ENCODE peak calls at places on chromosomes 11 and 22, in five cellular contexts. N is epithelial cell of proximal tubule; A is LoVo; E is foreskin fibroblast; X is stimulated activated CD4-positive, alpha-beta T cell treated with anti-CD3 and anti-CD28 coated beads, Interleukin-2, amount 100 ng/mL, for 48 hours. I is an unnamed sample.

GRCh38 chr11:121588747-121589146 is 136.0 kb upstream of the SORL1-AS1 start:
- DNase-seq in A (no peak), N (no peak), X (no peak), E (no peak), I (no peak)

GRCh38 chr11:19398772-19399542 is 158.2 kb upstream of the E2F8 start:
- DNase-seq in E (peak), N (no peak), X (no peak), A (no peak), I (no peak)

GRCh38 chr11:65298655-65299179 is 15.9 kb upstream of the CDC42EP2 start:
- DNase-seq in E (peak), A (no peak), X (no peak), N (no peak), I (no peak)

GRCh38 chr11:44078794-44079193 is 12.7 kb downstream of the ACCS start:
- DNase-seq in E (no peak), A (no peak), N (no peak), X (no peak), I (no peak)

GRCh38 chr22:40401532-40401931 is 31.1 kb downstream of the SGSM3 start:
- DNase-seq in N (no peak), X (peak), E (no peak), A (no peak), I (no peak)

GRCh38 chr11:83409476-83409875 is 123.3 kb upstream of the CCDC90B start:
- DNase-seq in X (no peak), A (no peak), N (no peak), E (no peak), I (no peak)

GRCh38 chr22:49243965-49244364 is 583.7 kb downstream of the BRD1 start:
- DNase-seq in A (no peak), X (no peak), E (no peak), N (no peak), I (no peak)

GRCh38 chr22:49975543-49976389 is 15.2 kb downstream of the PIM3 start:
- DNase-seq in X (no peak), N (no peak), A (no peak), E (peak), I (no peak)

GRCh38 chr22:29768052-29768680 is 997 bp downstream of the UQCR10 start:
- DNase-seq in A (no peak), N (no peak), E (peak), X (no peak), I (no peak)

GRCh38 chr22:46425011-46425410 is 89.5 kb downstream of the TRMU start:
- DNase-seq in E (peak), N (peak), X (no peak), A (no peak), I (no peak)

GRCh38 chr11:46181843-46182424 is 60.7 kb upstream of the PHF21A start:
- DNase-seq in A (no peak), E (no peak), N (no peak), X (no peak), I (no peak)

GRCh38 chr22:44023404-44024287 is 456 bp upstream of the PARVB start:
- DNase-seq in A (peak), E (peak), N (no peak), X (peak), I (no peak)

GRCh38 chr11:20388096-20389055 is 860 bp downstream of the PRMT3 start:
- DNase-seq in N (no peak), X (peak), E (peak), A (peak), I (peak)

GRCh38 chr11:45655347-45655756 is 10.1 kb downstream of the CHST1 start:
- DNase-seq in X (peak), A (peak), N (no peak), E (peak), I (peak)

GRCh38 chr11:44333271-44334218 is 23.6 kb upstream of the ALX4 start:
- DNase-seq in X (no peak), N (no peak), E (peak), A (peak), I (no peak)

GRCh38 chr11:129408865-129409444 is 33.3 kb downstream of the BARX2 start:
- DNase-seq in X (no peak), E (no peak), N (no peak), A (no peak), I (no peak)

GRCh38 chr11:101770648-101771047 is 144.2 kb upstream of the CEP126 start:
- DNase-seq in X (no peak), E (no peak), A (no peak), N (no peak), I (no peak)

GRCh38 chr11:126277322-126277721 is 5.6 kb upstream of the TIRAP start:
- DNase-seq in X (no peak), E (no peak), A (no peak), N (no peak), I (no peak)

GRCh38 chr11:6667733-6668374 is 12.2 kb upstream of the DCHS1 start:
- DNase-seq in E (peak), X (no peak), N (no peak), A (peak), I (peak)

GRCh38 chr22:37843746-37844089 is 416 bp downstream of the ANKRD54 start:
- DNase-seq in X (peak), N (no peak), E (peak), A (no peak), I (peak)

GRCh38 chr11:47348131-47348802 is 4.2 kb downstream of the MYBPC3 start:
- DNase-seq in E (no peak), A (no peak), X (no peak), N (no peak), I (no peak)

GRCh38 chr11:43579171-43579918 is 101.2 kb upstream of the HSD17B12 start:
- DNase-seq in E (peak), X (peak), A (peak), N (no peak), I (no peak)

GRCh38 chr22:39554170-39554569 is 16.4 kb upstream of the CACNA1I start:
- DNase-seq in E (no peak), X (no peak), A (no peak), N (no peak), I (no peak)

GRCh38 chr11:12185106-12185690 is 74.8 kb downstream of the MICAL2 start:
- DNase-seq in A (no peak), X (no peak), N (no peak), E (no peak), I (no peak)

GRCh38 chr11:18581825-18582224 is 6.7 kb downstream of the UEVLD start:
- DNase-seq in X (no peak), N (no peak), A (no peak), E (no peak), I (no peak)

GRCh38 chr22:45224331-45224730 is 16.4 kb downstream of the KIAA0930 start:
- DNase-seq in X (no peak), E (no peak), A (no peak), N (no peak), I (no peak)

GRCh38 chr11:116426761-116427160 is 346.0 kb downstream of the BUD13 start:
- DNase-seq in A (no peak), X (no peak), E (no peak), N (no peak), I (no peak)

GRCh38 chr11:68002943-68003845 is 703 bp downstream of the UNC93B1 start:
- DNase-seq in E (peak), X (peak), A (peak), N (no peak), I (peak)

GRCh38 chr11:76657139-76657823 is 13.3 kb downstream of the LRRC32 start:
- DNase-seq in A (no peak), X (no peak), N (no peak), E (no peak), I (no peak)

GRCh38 chr22:28883917-28884753 is 763 bp downstream of the ZNRF3 start:
- DNase-seq in E (peak), X (no peak), A (peak), N (no peak), I (peak)

GRCh38 chr11:46120361-46120710 is 918 bp downstream of the PHF21A start:
- DNase-seq in E (no peak), X (no peak), A (no peak), N (no peak), I (no peak)

GRCh38 chr11:120830092-120830491 is 193.8 kb upstream of the TBCEL start:
- DNase-seq in A (no peak), E (no peak), X (no peak), N (no peak), I (no peak)

GRCh38 chr11:83051760-83052671 is 19.7 kb downstream of the RAB30 start:
- DNase-seq in X (no peak), E (peak), N (no peak), A (peak), I (no peak)

I was measured in HT-29.